ENCODE peak calls at places on chromosomes 13 and 19, in ten cellular contexts. S is HCT116, X is suprapubic skin, Q is upper lobe of left lung, I is stomach, W is SK-N-SH, E is GM12878, B is K562, P is breast epithelium, L is transverse colon. T is an unnamed sample.

GRCh38 chr19:52007805-52008557 is at the start of gene ZNF615:
- DNase-seq in S (peak), X (peak), Q (peak), I (peak), W (peak), E (peak), B (peak), P (peak), L (peak), T (peak)

GRCh38 chr13:111359237-111359915 is 38.9 kb downstream of the TEX29 start:
- DNase-seq in S (no peak), X (no peak), Q (no peak), I (peak), W (no peak), E (no peak), B (no peak), P (no peak), L (no peak), T (no peak)

GRCh38 chr13:26061947-26062346 is 10.1 kb upstream of the SHISA2 start:
- DNase-seq in S (no peak), X (no peak), Q (no peak), I (no peak), W (no peak), E (no peak), B (no peak), P (no peak), L (no peak), T (no peak)

GRCh38 chr19:15418112-15418587 is 638 bp downstream of the AKAP8L start:
- DNase-seq in S (no peak), X (peak), Q (no peak), I (no peak), W (peak), E (no peak), B (no peak), P (no peak), L (no peak), T (no peak)

GRCh38 chr19:28633223-28634030 is 579.5 kb downstream of the UQCRFS1 start:
- DNase-seq in S (no peak), X (no peak), Q (peak), I (no peak), W (peak), E (no peak), B (peak), P (no peak), L (peak), T (no peak)

GRCh38 chr13:45721203-45721731 is 19.1 kb downstream of the CBY2 start:
- DNase-seq in S (no peak), X (no peak), Q (no peak), I (no peak), W (no peak), E (no peak), B (no peak), P (no peak), L (no peak), T (no peak)

GRCh38 chr13:42660367-42660965 is 86.5 kb downstream of the TNFSF11 start:
- DNase-seq in S (no peak), X (no peak), Q (no peak), I (no peak), W (no peak), E (no peak), B (no peak), P (no peak), L (no peak), T (no peak)

GRCh38 chr19:56839665-56840451 is 668 bp downstream of the PEG3 start:
- DNase-seq in S (no peak), X (peak), Q (peak), I (peak), W (peak), E (no peak), B (no peak), P (peak), L (peak), T (no peak)

GRCh38 chr13:98909016-98909415 is 68.8 kb downstream of the DOCK9 start:
- DNase-seq in S (no peak), X (no peak), Q (no peak), I (no peak), W (no peak), E (no peak), B (no peak), P (no peak), L (no peak), T (no peak)

GRCh38 chr13:112752711-112753541 is 63.1 kb downstream of the ATP11A start:
- DNase-seq in S (no peak), X (no peak), Q (no peak), I (no peak), W (no peak), E (no peak), B (no peak), P (no peak), L (no peak), T (no peak)

GRCh38 chr13:37647038-37647650 is 48.6 kb upstream of the POSTN start:
- DNase-seq in S (no peak), X (no peak), Q (no peak), I (no peak), W (no peak), E (no peak), B (no peak), P (no peak), L (no peak), T (no peak)
- TF ChIP-seq POLR2AphosphoS5 in S (no peak), X (no peak), Q (no peak), I (no peak), W (no peak), E (no peak), B (no peak), P (no peak), L (no peak), T (no peak)

GRCh38 chr13:27709779-27710178 is 82.5 kb upstream of the GSX1 start:
- DNase-seq in S (no peak), X (no peak), Q (no peak), I (no peak), W (no peak), E (no peak), B (no peak), P (no peak), L (no peak), T (no peak)

GRCh38 chr13:27708325-27708724 is 84.0 kb upstream of the GSX1 start:
- DNase-seq in S (no peak), X (no peak), Q (no peak), I (no peak), W (no peak), E (no peak), B (no peak), P (no peak), L (no peak), T (no peak)

GRCh38 chr13:27704681-27705080 is 83.0 kb downstream of the POLR1D start:
- DNase-seq in S (no peak), X (no peak), Q (no peak), I (no peak), W (no peak), E (peak), B (no peak), P (no peak), L (no peak), T (no peak)
- TF ChIP-seq POLR2AphosphoS5 in S (no peak), X (no peak), Q (no peak), I (no peak), W (no peak), E (no peak), B (no peak), P (no peak), L (no peak), T (no peak)

GRCh38 chr19:30000862-30001261 is 58.8 kb downstream of the URI1 start:
- DNase-seq in S (no peak), X (no peak), Q (no peak), I (no peak), W (no peak), E (no peak), B (no peak), P (no peak), L (no peak), T (no peak)
- TF ChIP-seq POLR2AphosphoS5 in S (no peak), X (no peak), Q (no peak), I (no peak), W (no peak), E (no peak), B (no peak), P (no peak), L (no peak), T (no peak)

DNA sequence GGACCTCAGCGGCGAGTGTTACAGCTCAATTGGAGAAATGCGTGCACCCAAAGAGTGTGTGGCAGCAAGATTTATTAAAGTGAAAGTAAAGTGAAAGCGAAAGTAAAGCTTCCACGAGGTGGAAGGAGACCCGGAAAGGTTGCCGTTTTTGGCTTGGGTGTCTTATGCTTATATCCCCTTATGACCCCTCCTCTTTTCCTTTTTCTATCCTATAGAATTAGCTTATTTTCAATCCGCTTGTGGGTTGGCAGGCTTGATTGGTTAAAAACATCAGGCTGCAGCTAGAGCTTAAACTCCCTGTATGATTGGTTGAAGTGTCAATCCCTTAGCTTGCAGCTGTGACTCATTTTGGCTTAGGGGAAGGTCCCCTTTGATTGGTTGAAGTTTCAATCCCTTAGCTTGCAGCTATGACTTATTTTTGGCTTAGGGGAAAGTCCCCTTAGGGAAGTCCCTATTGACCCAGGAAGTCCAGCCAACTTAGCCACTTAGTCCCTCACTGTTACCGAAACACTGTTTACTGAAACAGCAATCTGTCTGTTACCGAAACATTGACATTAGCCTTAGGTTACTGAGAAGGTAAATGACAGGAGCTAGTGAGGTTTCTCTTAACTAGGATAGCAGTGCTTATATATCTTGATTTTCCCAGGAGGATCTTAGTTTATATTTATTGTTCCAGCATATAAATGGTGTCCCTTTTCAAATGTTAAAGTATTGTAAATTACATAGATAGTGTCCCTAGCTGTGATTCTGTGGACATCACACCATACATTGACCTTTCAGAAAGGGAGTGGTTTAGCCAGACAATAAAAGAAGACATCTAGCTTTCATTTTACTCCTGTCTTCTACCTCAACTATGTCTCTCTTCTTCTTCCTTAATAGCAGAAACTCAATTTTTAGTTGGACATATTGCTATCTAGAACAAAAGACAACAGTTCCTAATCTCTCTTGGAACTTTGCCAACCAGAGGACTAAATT is 575.8 kb downstream of the DACH1 start:
- DNase-seq in S (no peak), X (no peak), Q (peak), I (no peak), W (no peak), E (peak), B (no peak), P (no peak), L (peak), T (no peak)
- TF ChIP-seq POLR2AphosphoS5 in S (no peak), X (no peak), Q (no peak), I (no peak), W (no peak), E (no peak), B (no peak), P (no peak), L (no peak), T (no peak)

DNA sequence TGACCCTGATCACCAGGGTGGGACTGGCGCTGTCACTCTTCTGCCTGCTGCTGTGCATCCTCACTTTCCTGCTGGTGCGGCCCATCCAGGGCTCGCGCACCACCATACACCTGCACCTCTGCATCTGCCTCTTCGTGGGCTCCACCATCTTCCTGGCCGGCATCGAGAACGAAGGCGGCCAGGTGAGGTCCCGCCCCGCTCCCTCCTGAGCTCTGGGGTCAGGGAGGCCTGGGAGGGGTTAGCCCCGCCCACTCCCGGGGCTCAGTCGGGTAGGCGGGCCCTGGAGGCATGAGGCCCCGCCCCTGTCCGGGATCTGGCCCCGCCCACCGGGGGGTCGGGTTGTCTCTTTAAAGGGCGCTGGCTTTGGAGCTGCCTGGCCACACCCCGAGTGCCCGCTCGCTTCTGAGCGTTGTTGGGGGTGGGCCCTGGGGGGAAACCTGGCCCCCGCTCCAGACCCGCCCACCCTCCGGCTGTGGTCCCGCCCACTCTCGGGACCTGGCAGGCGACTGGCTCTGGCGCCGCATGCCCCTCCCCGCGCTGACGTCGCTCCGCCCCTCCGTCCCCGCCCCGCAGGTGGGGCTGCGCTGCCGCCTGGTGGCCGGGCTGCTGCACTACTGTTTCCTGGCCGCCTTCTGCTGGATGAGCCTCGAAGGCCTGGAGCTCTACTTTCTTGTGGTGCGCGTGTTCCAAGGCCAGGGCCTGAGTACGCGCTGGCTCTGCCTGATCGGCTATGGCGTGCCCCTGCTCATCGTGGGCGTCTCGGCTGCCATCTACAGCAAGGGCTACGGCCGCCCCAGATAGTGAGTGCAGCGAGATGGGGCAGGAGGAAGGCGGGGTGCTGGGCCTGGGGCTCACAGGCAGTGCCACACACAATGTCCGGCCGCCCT is 13.1 kb downstream of the DDX39A start:
- DNase-seq in S (peak), X (peak), Q (peak), I (peak), W (peak), E (peak), B (peak), P (peak), L (peak), T (peak)
- TF ChIP-seq POLR2AphosphoS5 in S (peak), X (no peak), Q (peak), I (peak), W (peak), E (peak), B (peak), P (peak), L (peak), T (peak)

T was measured in GM12892.